ENCODE peak calls at places on chromosomes 5 and 9, in six cellular contexts. E is tibial artery; P is body of pancreas; S is heart right ventricle; M is kidney; F is CD8-positive, alpha-beta memory T cell. X is an unnamed sample.

GRCh38 chr5:149128023-149128875 is 13.0 kb upstream of the ABLIM3 start:
- DNase-seq in E (no peak), P (no peak), S (peak; percentile 35), M (no peak), F (no peak), X (no peak)

GRCh38 chr9:27726244-27727141 is 153.2 kb upstream of the C9orf72 start:
- DNase-seq in E (no peak), P (peak; percentile 53), S (peak; percentile 24), M (no peak), F (peak; percentile 22), X (peak; percentile 35)

GRCh38 chr9:88193766-88194165 is 55.5 kb upstream of the SPATA31C2 start:
- DNase-seq in E (no peak), P (no peak), S (no peak), M (no peak), F (no peak), X (no peak)

GRCh38 chr5:140402258-140403074 is 833 bp downstream of the ANKHD1 start:
- DNase-seq in E (peak; percentile 72), P (peak; percentile 32), S (peak; percentile 30), M (no peak), F (peak; percentile 58), X (peak; percentile 30)

GRCh38 chr5:159211712-159212111 is 2.4 kb upstream of the RNF145 start:
- DNase-seq in E (no peak), P (no peak), S (no peak), M (no peak), F (no peak), X (no peak)

GRCh38 chr9:113509463-113509862 is 45.9 kb downstream of the RGS3 start:
- DNase-seq in E (no peak), P (no peak), S (no peak), M (no peak), F (no peak), X (no peak)

GRCh38 chr9:80561526-80561925 is 989.8 kb downstream of the TLE4 start:
- DNase-seq in E (no peak), P (no peak), S (no peak), M (no peak), F (no peak), X (no peak)

GRCh38 chr5:132483101-132483500 is 7.5 kb downstream of the IRF1 start:
- DNase-seq in E (peak; percentile 44), P (no peak), S (no peak), M (no peak), F (no peak), X (no peak)

GRCh38 chr9:136409557-136410455 is 608 bp downstream of the ENTR1 start:
- DNase-seq in E (no peak), P (peak; percentile 37), S (no peak), M (no peak), F (peak; percentile 38), X (no peak)

GRCh38 chr5:112420111-112420864 is 1.2 kb upstream of the EPB41L4A start:
- DNase-seq in E (peak; percentile 87), P (peak; percentile 82), S (peak; percentile 87), M (peak; percentile 94), F (no peak), X (peak; percentile 54)
- H3K27ac ChIP-seq in E (peak overlapping the region; percentile 67), P (peak overlapping the region; percentile 83), S (peak overlapping the region; percentile 94), M (peak overlapping the region; percentile 76), F (no peak overlapping the region), X (peak overlapping the region; percentile 27)

DNA sequence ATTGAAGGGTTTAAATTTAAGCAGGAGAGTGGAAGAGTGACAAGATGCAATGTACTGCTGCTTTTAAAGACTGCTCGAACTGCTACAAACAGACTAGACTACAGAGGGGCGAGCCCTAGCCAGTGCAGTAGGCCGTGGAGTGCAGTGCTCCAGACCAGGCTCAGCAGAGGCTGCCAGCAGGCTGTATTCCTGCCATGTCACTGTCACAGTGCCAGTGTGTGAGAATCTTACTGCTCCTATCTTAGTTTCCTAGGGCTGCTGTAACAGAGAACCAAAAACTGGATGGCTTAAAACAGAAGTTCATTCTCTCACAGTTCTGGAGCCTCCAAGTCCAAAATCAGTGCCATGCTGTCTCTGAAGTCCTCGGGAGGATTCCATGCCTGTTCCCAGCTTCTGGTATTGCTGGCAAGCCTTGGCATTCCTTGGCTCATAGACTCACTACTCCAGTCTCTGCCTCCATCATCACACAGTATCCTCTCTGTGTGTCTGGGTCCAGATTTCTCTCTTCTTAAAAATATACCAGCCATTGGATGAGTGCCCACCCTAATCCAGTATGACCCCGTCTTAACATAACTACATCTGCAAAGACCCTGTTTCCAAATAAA is 75.0 kb upstream of the SAP30L start:
- DNase-seq in E (peak; percentile 70), P (no peak), S (peak; percentile 38), M (no peak), F (no peak), X (no peak)
- H3K27ac ChIP-seq in E (peak overlapping the region; percentile 71), P (no peak overlapping the region), S (peak overlapping the region; percentile 70), M (no peak overlapping the region), F (no peak overlapping the region), X (no peak overlapping the region)

GRCh38 chr5:177601577-177602457 is 1.9 kb downstream of the B4GALT7 start:
- DNase-seq in E (no peak), P (no peak), S (no peak), M (no peak), F (no peak), X (no peak)
- H3K27ac ChIP-seq in E (no peak overlapping the region), P (no peak overlapping the region), S (no peak overlapping the region), M (no peak overlapping the region), F (no peak overlapping the region), X (no peak overlapping the region)

DNA sequence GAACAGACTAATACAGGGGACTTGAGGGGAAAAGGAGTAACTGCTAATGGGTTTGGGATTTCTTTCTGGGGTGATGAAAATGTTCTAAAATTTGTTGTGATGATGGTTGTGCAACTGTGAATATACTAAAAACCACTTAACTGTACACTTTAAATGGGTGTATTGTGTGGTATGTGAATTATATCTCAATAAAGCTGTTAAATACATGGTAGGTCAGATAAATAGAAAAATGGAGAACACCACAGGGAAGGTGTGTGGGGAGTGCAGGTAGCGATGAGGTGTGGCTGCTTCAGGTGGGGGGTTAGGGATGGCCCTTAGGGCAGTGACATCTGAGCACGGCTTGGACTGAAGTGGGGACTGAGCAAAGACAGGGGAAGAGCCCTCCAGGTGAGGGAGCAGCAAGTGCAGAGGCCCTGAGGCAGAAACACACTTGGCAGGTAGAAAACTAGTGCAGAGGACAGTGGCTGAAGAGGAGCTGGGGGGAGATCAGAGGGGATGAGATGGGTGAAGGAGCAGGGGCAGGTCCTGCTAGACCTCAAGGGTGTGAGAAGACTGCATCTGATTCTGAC is 20.9 kb downstream of the EEIG1 start:
- DNase-seq in E (no peak), P (no peak), S (no peak), M (no peak), F (no peak), X (no peak)
- H3K27ac ChIP-seq in E (peak overlapping the region; percentile 38), P (peak overlapping the region; percentile 65), S (peak overlapping the region; percentile 76), M (peak overlapping the region; percentile 63), F (peak overlapping the region; percentile 4), X (peak overlapping the region; percentile 78)

GRCh38 chr5:150317048-150318003 is 14.6 kb upstream of the ARSI start:
- DNase-seq in E (no peak), P (no peak), S (no peak), M (peak; percentile 83), F (no peak), X (no peak)
- H3K27ac ChIP-seq in E (no peak overlapping the region), P (no peak overlapping the region), S (no peak overlapping the region), M (no peak overlapping the region), F (no peak overlapping the region), X (no peak overlapping the region)

GRCh38 chr5:32584651-32585050 is 706 bp upstream of the SUB1 start:
- DNase-seq in E (no peak), P (no peak), S (no peak), M (no peak), F (no peak), X (no peak)
- H3K27ac ChIP-seq in E (no peak overlapping the region), P (no peak overlapping the region), S (peak overlapping the region; percentile 99), M (no peak overlapping the region), F (no peak overlapping the region), X (no peak overlapping the region)

DNA sequence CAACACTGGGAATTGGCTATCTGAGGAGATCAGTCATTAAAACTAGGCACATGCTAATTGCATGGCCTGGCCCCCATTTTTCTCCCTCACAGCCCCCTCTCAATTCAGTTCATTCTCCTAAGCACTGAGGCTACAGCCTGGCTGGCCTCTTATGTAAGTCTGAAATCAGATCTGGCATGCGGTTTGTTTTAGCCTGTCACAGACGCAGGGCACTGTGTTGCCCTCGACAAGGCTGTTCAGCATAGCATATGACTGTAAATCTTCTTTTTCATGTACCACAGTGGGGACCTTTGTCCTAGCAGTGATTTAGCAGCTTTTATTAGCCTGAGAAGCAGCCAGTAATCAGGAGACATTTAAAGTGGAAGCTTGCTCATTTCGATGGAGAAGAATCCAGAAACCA is 57.9 kb downstream of the RORB start:
- DNase-seq in E (no peak), P (peak; percentile 41), S (no peak), M (no peak), F (no peak), X (peak; percentile 20)
- H3K27ac ChIP-seq in E (no peak overlapping the region), P (no peak overlapping the region), S (peak overlapping the region; percentile 51), M (no peak overlapping the region), F (no peak overlapping the region), X (peak overlapping the region; percentile 77)

GRCh38 chr9:109304350-109304749 is 16.5 kb downstream of the EPB41L4B start:
- DNase-seq in E (no peak), P (no peak), S (no peak), M (no peak), F (no peak), X (no peak)
- H3K27ac ChIP-seq in E (no peak overlapping the region), P (no peak overlapping the region), S (no peak overlapping the region), M (no peak overlapping the region), F (no peak overlapping the region), X (no peak overlapping the region)

GRCh38 chr5:113427871-113428574 is 6.8 kb downstream of the TSSK1B start:
- DNase-seq in E (no peak), P (no peak), S (no peak), M (no peak), F (no peak), X (no peak)
- H3K27ac ChIP-seq in E (no peak overlapping the region), P (no peak overlapping the region), S (no peak overlapping the region), M (no peak overlapping the region), F (no peak overlapping the region), X (no peak overlapping the region)

X was measured in caudate nucleus.